ENCODE peak calls at places on chromosomes 6 and 20, in nine cellular contexts. K is A549, W is stomach, N is tibial nerve, D is upper lobe of left lung, U is HepG2, Z is transverse colon, G is ovary, S is SK-N-SH. Y is an unnamed sample.

GRCh38 chr6:93992976-93993375 is 573.6 kb upstream of the EPHA7 start:
- DNase-seq in K (no peak), W (no peak), N (no peak), D (no peak), U (no peak), Z (no peak), G (no peak), S (no peak), Y (no peak)

GRCh38 chr6:142374965-142375733 is 73.3 kb downstream of the ADGRG6 start:
- DNase-seq in K (peak), W (no peak), N (no peak), D (no peak), U (peak), Z (no peak), G (no peak), S (no peak), Y (no peak)

GRCh38 chr6:15621203-15622044 is 41.4 kb downstream of the DTNBP1 start:
- DNase-seq in K (no peak), W (peak), N (peak), D (no peak), U (no peak), Z (peak), G (no peak), S (peak), Y (no peak)

GRCh38 chr6:145151624-145152023 is 583.7 kb downstream of the EPM2A start:
- DNase-seq in K (no peak), W (no peak), N (no peak), D (no peak), U (no peak), Z (no peak), G (no peak), S (no peak), Y (no peak)

GRCh38 chr6:26387565-26387964 is 4.7 kb downstream of the BTN2A2 start:
- DNase-seq in K (no peak), W (no peak), N (no peak), D (no peak), U (no peak), Z (no peak), G (no peak), S (no peak), Y (no peak)

GRCh38 chr6:91590191-91590590 is 1003.3 kb upstream of the MAP3K7 start:
- DNase-seq in K (no peak), W (no peak), N (no peak), D (peak), U (no peak), Z (no peak), G (no peak), S (no peak), Y (no peak)

GRCh38 chr20:50572922-50573777 is 63.0 kb downstream of the PTPN1 start:
- DNase-seq in K (no peak), W (no peak), N (peak), D (no peak), U (no peak), Z (no peak), G (peak), S (peak), Y (no peak)

GRCh38 chr6:165186041-165186440 is 123.4 kb downstream of the C6orf118 start:
- DNase-seq in K (no peak), W (no peak), N (no peak), D (peak), U (no peak), Z (no peak), G (no peak), S (no peak), Y (no peak)

GRCh38 chr20:25860531-25861150 is 164.0 kb upstream of the ZNF337 start:
- DNase-seq in K (no peak), W (no peak), N (no peak), D (peak), U (no peak), Z (no peak), G (no peak), S (no peak), Y (peak)

GRCh38 chr6:98839788-98840361 is 5.5 kb downstream of the POU3F2 start:
- DNase-seq in K (peak), W (no peak), N (no peak), D (no peak), U (peak), Z (no peak), G (no peak), S (peak), Y (no peak)

GRCh38 chr6:98840385-98840784 is 6.0 kb downstream of the POU3F2 start:
- DNase-seq in K (no peak), W (no peak), N (no peak), D (no peak), U (no peak), Z (no peak), G (no peak), S (no peak), Y (no peak)

GRCh38 chr6:98836025-98836961 is 1.9 kb downstream of the POU3F2 start:
- DNase-seq in K (no peak), W (no peak), N (no peak), D (peak), U (no peak), Z (no peak), G (peak), S (no peak), Y (no peak)

GRCh38 chr6:98836962-98837944 is 2.9 kb downstream of the POU3F2 start:
- DNase-seq in K (no peak), W (no peak), N (no peak), D (no peak), U (peak), Z (no peak), G (no peak), S (no peak), Y (no peak)

DNA sequence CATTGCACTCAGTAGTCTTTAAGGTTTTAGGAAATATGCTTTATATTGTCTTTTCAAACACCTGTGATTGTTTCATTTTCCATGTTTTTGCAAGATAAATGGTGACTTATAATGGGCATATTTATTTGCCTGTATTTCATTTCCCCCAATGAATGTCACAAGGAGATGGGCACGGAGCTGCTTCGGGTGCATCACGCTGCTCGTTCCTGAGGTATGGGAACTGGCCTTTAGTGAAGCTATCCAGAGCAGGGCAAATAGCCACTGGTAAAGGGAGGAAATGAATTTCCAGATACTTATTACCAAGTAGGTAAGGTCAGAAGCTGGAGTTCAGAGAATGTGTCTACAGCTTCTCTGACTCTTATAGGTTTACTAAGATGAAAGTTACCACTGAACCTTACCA is 3.7 kb downstream of the POU3F2 start:
- DNase-seq in K (no peak), W (no peak), N (no peak), D (no peak), U (no peak), Z (no peak), G (no peak), S (no peak), Y (no peak)
- H3K4me3 ChIP-seq in K (no peak), W (no peak), N (no peak), D (no peak), U (no peak), Z (no peak), G (no peak), S (no peak), Y (no peak)

GRCh38 chr20:4667371-4667773 is 54.3 kb upstream of the PRND start:
- DNase-seq in K (no peak), W (no peak), N (no peak), D (no peak), U (no peak), Z (no peak), G (no peak), S (no peak), Y (no peak)
- TF ChIP-seq EP300 in K (no peak), W (no peak), N (no peak), D (no peak), U (no peak), Z (no peak), G (no peak), S (no peak), Y (no peak)

GRCh38 chr20:31695849-31696804 is 26.5 kb downstream of the BCL2L1 start:
- DNase-seq in K (peak), W (no peak), N (no peak), D (no peak), U (peak), Z (peak), G (no peak), S (no peak), Y (no peak)
- H3K27ac ChIP-seq in K (peak), W (no peak), N (peak), D (peak), U (peak), Z (peak), G (no peak), S (no peak), Y (peak)

DNA sequence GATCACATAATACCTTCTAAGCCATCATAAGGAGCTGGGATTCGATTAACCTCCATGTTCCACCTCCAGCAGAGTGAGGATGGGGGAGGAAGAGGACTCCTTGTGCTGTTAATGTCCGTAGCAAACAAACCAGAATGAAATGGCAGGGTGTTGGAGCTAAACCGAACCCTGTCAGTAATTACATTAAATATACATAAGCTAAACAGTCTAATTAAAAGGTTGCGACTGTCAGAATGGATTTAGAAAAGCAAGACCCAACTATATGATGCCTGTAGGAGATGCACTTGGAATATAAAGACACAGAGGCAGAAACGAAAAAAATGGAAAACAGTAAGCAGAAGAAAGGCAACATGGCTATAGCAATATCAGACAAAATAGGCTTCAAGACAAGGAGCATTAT is 13.2 kb downstream of the PREX1 start:
- DNase-seq in K (no peak), W (no peak), N (no peak), D (no peak), U (no peak), Z (no peak), G (no peak), S (no peak), Y (no peak)
- H3K4me3 ChIP-seq in K (no peak), W (no peak), N (no peak), D (no peak), U (no peak), Z (no peak), G (no peak), S (no peak), Y (no peak)

GRCh38 chr6:152391179-152391880 is 245.8 kb downstream of the SYNE1 start:
- DNase-seq in K (no peak), W (no peak), N (no peak), D (peak), U (no peak), Z (no peak), G (no peak), S (no peak), Y (no peak)
- TF ChIP-seq EP300 in K (no peak), W (no peak), N (no peak), D (no peak), U (no peak), Z (no peak), G (no peak), S (no peak), Y (no peak)

DNA sequence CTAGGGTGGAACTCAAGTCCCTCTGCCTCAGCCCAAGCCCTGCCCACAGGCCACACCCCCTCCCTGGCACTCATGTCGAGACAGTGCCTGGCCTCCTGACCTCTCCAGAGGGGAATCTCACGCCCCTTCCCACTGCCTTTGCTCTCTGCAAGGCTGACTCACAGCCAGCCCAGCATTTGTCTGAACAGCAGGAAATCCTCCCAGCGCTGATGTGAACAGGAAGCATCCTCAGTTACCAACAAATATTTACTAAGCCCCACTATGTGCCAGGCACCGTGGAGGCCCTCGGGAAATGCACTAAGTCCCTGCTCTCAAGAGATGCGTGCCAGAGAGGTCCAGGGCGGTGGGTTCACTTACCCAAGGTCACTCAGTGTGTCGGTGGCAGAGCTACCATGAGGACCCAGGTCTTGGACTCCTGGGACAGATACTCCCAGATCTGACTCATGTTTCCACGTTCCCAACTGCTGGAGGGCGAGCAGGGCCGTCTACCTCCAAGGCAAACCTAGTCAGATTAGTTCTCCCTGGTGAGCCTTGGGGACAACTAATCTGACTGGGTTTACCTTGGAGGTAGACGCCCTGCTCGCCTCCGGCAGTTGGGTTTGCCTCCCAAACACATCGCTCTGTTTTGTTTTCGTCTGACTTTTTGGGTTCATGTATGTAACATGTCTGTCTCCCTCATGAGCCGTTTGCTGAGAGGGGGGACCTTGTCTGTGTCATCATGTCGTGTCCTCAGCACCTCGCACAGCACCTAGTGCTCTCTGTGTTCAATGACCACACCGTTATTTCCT is 7.7 kb downstream of the ADA start:
- DNase-seq in K (peak), W (peak), N (peak), D (peak), U (peak), Z (peak), G (no peak), S (no peak), Y (peak)
- H3K27ac ChIP-seq in K (peak), W (peak), N (peak), D (peak), U (no peak), Z (peak), G (no peak), S (peak), Y (peak)